ENCODE peak calls at places on chromosomes 7 and 10, in seven cellular contexts. X is nephron progenitor cell, R is thoracic aorta, G is fibroblast of villous mesenchyme, L is A549, Y is AG04450, Q is psoas muscle. K is an unnamed sample.

GRCh38 chr7:11212080-11212711 is 238.5 kb downstream of the PHF14 start:
- DNase-seq in X (peak; percentile 50), R (no peak), G (peak; percentile 76), L (peak; percentile 25), Y (peak; percentile 41), Q (no peak), K (peak; percentile 79)

GRCh38 chr10:133027480-133027879 is 60.2 kb upstream of the ADGRA1 start:
- DNase-seq in X (no peak), R (no peak), G (no peak), L (no peak), Y (no peak), Q (no peak), K (no peak)

GRCh38 chr7:95190515-95190914 is 133.8 kb downstream of the PON1 start:
- DNase-seq in X (no peak), R (no peak), G (peak; percentile 2), L (no peak), Y (no peak), Q (no peak), K (peak; percentile 38)

GRCh38 chr10:110642980-110643655 is 1.0 kb upstream of the RBM20 start:
- DNase-seq in X (peak; percentile 59), R (no peak), G (no peak), L (no peak), Y (no peak), Q (no peak), K (no peak)

GRCh38 chr7:123797673-123798526 is 47.1 kb upstream of the HYAL4 start:
- DNase-seq in X (no peak), R (no peak), G (peak; percentile 86), L (peak; percentile 7), Y (peak; percentile 39), Q (no peak), K (peak; percentile 31)

GRCh38 chr7:50826371-50827172 is 43.9 kb upstream of the GRB10 start:
- DNase-seq in X (no peak), R (no peak), G (peak; percentile 49), L (peak; percentile 47), Y (no peak), Q (no peak), K (no peak)

GRCh38 chr7:111765936-111766643 is 203.8 kb upstream of the IMMP2L start:
- DNase-seq in X (no peak), R (no peak), G (peak; percentile 18), L (no peak), Y (no peak), Q (no peak), K (no peak)

GRCh38 chr7:55052726-55053431 is 34.1 kb downstream of the EGFR start:
- DNase-seq in X (no peak), R (no peak), G (peak; percentile 70), L (no peak), Y (no peak), Q (no peak), K (no peak)

GRCh38 chr7:84790873-84791272 is 396.0 kb downstream of the SEMA3D start:
- DNase-seq in X (no peak), R (no peak), G (peak; percentile 78), L (no peak), Y (no peak), Q (no peak), K (no peak)

GRCh38 chr10:68271104-68271882 is 39.4 kb upstream of the ATOH7 start:
- DNase-seq in X (no peak), R (no peak), G (peak; percentile 10), L (no peak), Y (no peak), Q (no peak), K (no peak)

GRCh38 chr7:4399121-4399520 is 283.0 kb upstream of the FOXK1 start:
- DNase-seq in X (no peak), R (no peak), G (no peak), L (no peak), Y (no peak), Q (no peak), K (no peak)

GRCh38 chr7:121994625-121995410 is 121.9 kb downstream of the PTPRZ1 start:
- DNase-seq in X (peak; percentile 63), R (no peak), G (peak; percentile 74), L (peak; percentile 50), Y (peak; percentile 55), Q (peak; percentile 15), K (peak; percentile 75)

GRCh38 chr7:30941582-30942310 is 22.0 kb upstream of the GHRHR start:
- DNase-seq in X (no peak), R (no peak), G (no peak), L (no peak), Y (no peak), Q (no peak), K (no peak)

DNA sequence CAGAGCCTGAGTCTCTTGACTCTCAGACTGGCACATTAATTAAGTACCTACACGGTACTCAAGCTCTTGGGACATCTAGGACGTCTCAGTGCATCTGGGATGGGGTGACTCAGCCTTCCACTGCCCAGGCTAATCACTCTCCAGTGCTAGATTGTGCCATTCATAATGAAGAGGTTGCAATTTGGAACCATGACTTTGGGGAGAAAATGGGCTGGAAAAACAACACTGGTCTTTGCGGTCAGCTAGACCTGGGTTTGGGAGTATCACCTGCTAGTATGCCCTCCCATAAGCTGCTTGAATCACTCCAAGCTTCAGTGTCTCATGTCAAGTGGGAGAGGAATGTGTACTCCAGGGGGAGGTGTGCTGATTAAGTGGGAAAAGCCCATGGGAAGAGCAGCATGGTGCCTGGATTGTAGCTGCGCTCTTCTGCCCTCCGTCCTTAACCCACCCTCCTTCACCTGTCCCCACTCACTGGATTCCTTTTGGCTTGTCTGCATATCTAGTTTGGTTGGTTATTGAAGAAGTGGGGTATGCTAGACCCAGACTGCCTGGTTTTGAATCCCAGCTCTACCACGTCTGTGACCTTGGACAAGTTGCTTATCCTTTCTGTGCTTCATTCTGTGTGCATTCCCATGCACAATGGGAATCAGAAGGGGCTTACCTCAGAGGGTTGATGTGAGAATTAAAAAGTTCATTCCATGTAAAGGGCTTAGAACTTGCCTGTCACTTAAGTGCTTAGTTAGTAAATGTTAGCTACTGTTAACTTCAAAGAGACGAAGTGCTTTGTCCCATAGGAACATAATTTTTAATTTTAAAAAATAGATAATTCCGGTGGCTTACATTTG is 3.8 kb downstream of the NFE2L3 start:
- DNase-seq in X (no peak), R (no peak), G (peak; percentile 69), L (no peak), Y (no peak), Q (no peak), K (peak; percentile 21)
- TF ChIP-seq CTCF in X (no peak), R (no peak), G (no peak), L (no peak), Y (peak; percentile 27), Q (no peak), K (no peak)

DNA sequence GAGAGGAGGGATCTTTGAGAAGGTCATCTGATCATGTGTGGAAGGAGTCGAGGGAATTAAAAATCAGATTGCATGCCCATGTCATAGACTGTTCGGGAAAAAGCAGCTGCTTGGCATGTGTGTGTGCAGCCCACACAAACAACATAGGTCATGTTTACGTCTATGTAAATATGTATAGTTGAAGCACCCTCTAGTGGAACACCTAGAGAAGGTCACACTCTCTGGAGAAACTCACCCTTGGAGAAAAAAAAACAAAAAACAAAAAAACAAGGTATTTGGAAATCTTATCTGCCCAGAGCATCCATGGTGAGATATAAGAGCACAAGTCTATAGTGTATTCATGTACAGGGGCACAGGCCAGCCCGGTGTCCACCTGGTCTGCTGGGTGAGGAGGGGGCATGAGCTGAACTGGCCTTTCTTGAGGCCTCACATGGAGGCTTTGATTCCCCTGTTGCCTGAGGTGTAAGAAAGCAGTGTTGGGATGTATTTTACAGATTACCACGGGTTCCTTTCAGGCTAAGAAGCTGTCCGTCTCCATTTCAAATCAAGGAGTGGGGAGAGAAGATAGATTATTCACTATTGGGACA is 98.0 kb downstream of the NPY start:
- DNase-seq in X (no peak), R (no peak), G (peak; percentile 16), L (peak; percentile 37), Y (no peak), Q (no peak), K (peak; percentile 62)
- TF ChIP-seq CTCF in X (peak; percentile 46), R (no peak), G (peak; percentile 56), L (peak; percentile 40), Y (peak; percentile 41), Q (peak; percentile 23), K (peak; percentile 60)

DNA sequence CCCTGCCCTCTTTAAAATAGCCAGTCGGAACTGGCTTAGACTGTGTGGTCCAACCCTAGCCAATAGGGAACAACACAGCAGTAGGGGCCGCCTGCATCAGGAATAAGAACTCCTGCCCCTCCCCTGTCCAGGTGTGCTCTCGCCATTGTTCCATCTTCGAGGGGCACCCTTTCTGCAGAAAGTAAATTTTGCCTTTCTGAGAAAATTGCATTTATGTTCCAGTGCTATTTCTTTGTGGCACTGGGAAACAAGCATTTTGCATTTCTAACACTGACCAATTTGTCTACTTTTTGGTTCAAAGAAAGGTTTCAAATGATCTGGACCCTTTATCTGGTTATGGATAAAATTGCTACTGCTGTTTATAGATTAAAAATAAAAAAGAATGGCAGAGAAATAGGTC is 90.2 kb upstream of the AGBL3 start:
- DNase-seq in X (no peak), R (no peak), G (no peak), L (no peak), Y (no peak), Q (no peak), K (no peak)
- TF ChIP-seq CTCF in X (no peak), R (no peak), G (no peak), L (no peak), Y (no peak), Q (no peak), K (no peak)

GRCh38 chr7:150965273-150965830 is 12.8 kb downstream of the KCNH2 start:
- DNase-seq in X (no peak), R (no peak), G (no peak), L (no peak), Y (no peak), Q (no peak), K (no peak)
- TF ChIP-seq CTCF in X (no peak), R (no peak), G (no peak), L (no peak), Y (no peak), Q (no peak), K (no peak)

GRCh38 chr10:127694580-127695193 is 42.3 kb upstream of the FOXI2 start:
- DNase-seq in X (peak; percentile 66), R (no peak), G (peak; percentile 6), L (peak; percentile 61), Y (no peak), Q (no peak), K (peak; percentile 67)
- TF ChIP-seq CTCF in X (peak; percentile 55), R (no peak), G (peak; percentile 44), L (peak; percentile 32), Y (no peak), Q (no peak), K (peak; percentile 68)

K was measured in GM12865.